ENCODE peak calls at places on chromosome 4, in nine cellular contexts. W is HCT116, Z is NB4, U is body of pancreas, B is psoas muscle, X is AG04450, M is aorta, E is adipocyte, I is mesendoderm. K is an unnamed sample.

GRCh38 chr4:125365731-125366130 is 51.0 kb downstream of the FAT4 start:
- DNase-seq in W (no peak), Z (no peak), U (no peak), B (no peak), X (no peak), M (no peak), E (no peak), I (no peak), K (no peak)

GRCh38 chr4:116346750-116347149 is 738.6 kb downstream of the TRAM1L1 start:
- DNase-seq in W (no peak), Z (no peak), U (no peak), B (no peak), X (no peak), M (no peak), E (no peak), I (no peak), K (no peak)

GRCh38 chr4:38867478-38868054 is at the start of gene FAM114A1:
- DNase-seq in W (no peak), Z (peak), U (peak), B (peak), X (no peak), M (peak), E (peak), I (peak), K (no peak)

GRCh38 chr4:102625232-102625930 is 124.2 kb downstream of the NFKB1 start:
- DNase-seq in W (no peak), Z (peak), U (no peak), B (peak), X (no peak), M (peak), E (peak), I (peak), K (peak)

GRCh38 chr4:141636771-141637460 is 533 bp downstream of the IL15 start:
- DNase-seq in W (peak), Z (no peak), U (peak), B (peak), X (no peak), M (peak), E (peak), I (peak), K (no peak)

GRCh38 chr4:124686279-124686678 is 26.3 kb downstream of the ANKRD50 start:
- DNase-seq in W (no peak), Z (no peak), U (no peak), B (no peak), X (no peak), M (peak), E (no peak), I (peak), K (no peak)

GRCh38 chr4:70892086-70892769 is 9.9 kb upstream of the MOB1B start:
- DNase-seq in W (no peak), Z (peak), U (no peak), B (peak), X (no peak), M (peak), E (no peak), I (no peak), K (no peak)

GRCh38 chr4:16294455-16294854 is 68.2 kb upstream of the TAPT1 start:
- DNase-seq in W (no peak), Z (no peak), U (no peak), B (no peak), X (no peak), M (no peak), E (peak), I (no peak), K (no peak)

GRCh38 chr4:112956458-112956857 is 93.0 kb upstream of the ANK2 start:
- DNase-seq in W (no peak), Z (no peak), U (no peak), B (no peak), X (no peak), M (no peak), E (no peak), I (no peak), K (no peak)

GRCh38 chr4:112748352-112748900 is 111.5 kb downstream of the LARP7 start:
- DNase-seq in W (no peak), Z (no peak), U (no peak), B (no peak), X (no peak), M (no peak), E (no peak), I (peak), K (no peak)

GRCh38 chr4:73589887-73590801 is 30.1 kb downstream of the RASSF6 start:
- DNase-seq in W (no peak), Z (no peak), U (peak), B (no peak), X (no peak), M (no peak), E (peak), I (peak), K (no peak)

GRCh38 chr4:26878729-26879415 is 18.2 kb downstream of the STIM2 start:
- DNase-seq in W (no peak), Z (peak), U (no peak), B (no peak), X (no peak), M (no peak), E (peak), I (no peak), K (no peak)

GRCh38 chr4:26874110-26874509 is 13.5 kb downstream of the STIM2 start:
- DNase-seq in W (no peak), Z (no peak), U (no peak), B (no peak), X (no peak), M (no peak), E (no peak), I (no peak), K (no peak)

GRCh38 chr4:26879805-26880204 is 19.2 kb downstream of the STIM2 start:
- DNase-seq in W (no peak), Z (no peak), U (no peak), B (no peak), X (no peak), M (no peak), E (no peak), I (no peak), K (no peak)

GRCh38 chr4:26877417-26877816 is 16.8 kb downstream of the STIM2 start:
- DNase-seq in W (no peak), Z (no peak), U (no peak), B (no peak), X (no peak), M (no peak), E (no peak), I (no peak), K (no peak)

DNA sequence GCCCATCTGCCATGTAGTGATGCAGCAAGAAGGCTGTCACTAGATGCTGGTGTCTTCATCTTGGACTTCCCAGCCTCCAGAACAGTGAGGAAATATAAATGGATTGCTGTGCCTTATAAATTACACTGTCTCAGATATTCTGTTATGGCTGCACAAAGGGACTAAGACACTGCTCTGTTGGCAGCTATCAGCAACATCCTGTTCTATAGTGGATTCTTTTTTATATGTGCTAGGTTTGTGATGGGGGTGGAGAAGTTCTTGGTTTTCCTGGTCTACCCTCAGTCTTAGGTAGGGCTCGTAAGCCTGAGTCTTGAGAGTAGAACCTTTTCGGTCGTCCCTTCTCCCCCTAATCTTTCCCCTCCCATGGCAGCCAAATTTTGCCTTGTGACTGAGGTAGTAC is 17.3 kb downstream of the STIM2 start:
- DNase-seq in W (no peak), Z (no peak), U (no peak), B (no peak), X (no peak), M (no peak), E (no peak), I (no peak), K (no peak)
- H3K4me3 ChIP-seq in W (no peak), Z (no peak), U (no peak), B (no peak), X (no peak), M (no peak), E (no peak), I (no peak), K (no peak)

GRCh38 chr4:184895012-184895795 is 69.4 kb upstream of the ACSL1 start:
- DNase-seq in W (no peak), Z (peak), U (no peak), B (no peak), X (no peak), M (no peak), E (no peak), I (no peak), K (no peak)
- H3K4me3 ChIP-seq in W (no peak), Z (no peak), U (no peak), B (no peak), X (no peak), M (no peak), E (peak), I (no peak), K (no peak)

GRCh38 chr4:2262944-2263250 is 988 bp upstream of the MXD4 start:
- DNase-seq in W (no peak), Z (no peak), U (no peak), B (no peak), X (no peak), M (no peak), E (no peak), I (no peak), K (no peak)
- H3K4me3 ChIP-seq in W (peak), Z (peak), U (peak), B (peak), X (peak), M (peak), E (peak), I (no peak), K (peak)

DNA sequence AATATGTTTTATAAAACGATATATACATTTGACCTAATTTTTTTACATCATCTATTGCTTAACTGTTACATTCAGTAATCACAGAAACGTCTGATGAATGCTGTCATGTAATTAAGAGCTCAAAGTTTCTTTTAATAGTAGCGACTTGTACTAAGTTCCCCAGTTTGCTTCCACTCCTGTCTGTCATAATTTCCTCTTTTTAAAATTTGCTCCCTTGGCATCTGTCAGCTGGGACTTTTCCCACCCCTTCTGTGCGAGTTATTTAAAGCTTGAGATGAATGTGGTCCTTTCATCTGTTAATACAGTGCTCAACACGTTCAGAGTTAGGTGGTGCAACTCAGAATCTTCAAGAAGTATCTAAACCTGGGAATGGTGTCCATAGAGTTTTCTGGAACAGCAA is 1.2 kb downstream of the RAP1GDS1 start:
- DNase-seq in W (no peak), Z (peak), U (peak), B (no peak), X (no peak), M (no peak), E (peak), I (no peak), K (no peak)
- H3K4me3 ChIP-seq in W (peak), Z (peak), U (peak), B (peak), X (peak), M (no peak), E (peak), I (no peak), K (peak)

GRCh38 chr4:75714681-75715080 is 9.7 kb upstream of the USO1 start:
- DNase-seq in W (no peak), Z (no peak), U (no peak), B (no peak), X (no peak), M (no peak), E (peak), I (no peak), K (no peak)
- H3K4me3 ChIP-seq in W (no peak), Z (no peak), U (no peak), B (no peak), X (no peak), M (peak), E (peak), I (no peak), K (no peak)

DNA sequence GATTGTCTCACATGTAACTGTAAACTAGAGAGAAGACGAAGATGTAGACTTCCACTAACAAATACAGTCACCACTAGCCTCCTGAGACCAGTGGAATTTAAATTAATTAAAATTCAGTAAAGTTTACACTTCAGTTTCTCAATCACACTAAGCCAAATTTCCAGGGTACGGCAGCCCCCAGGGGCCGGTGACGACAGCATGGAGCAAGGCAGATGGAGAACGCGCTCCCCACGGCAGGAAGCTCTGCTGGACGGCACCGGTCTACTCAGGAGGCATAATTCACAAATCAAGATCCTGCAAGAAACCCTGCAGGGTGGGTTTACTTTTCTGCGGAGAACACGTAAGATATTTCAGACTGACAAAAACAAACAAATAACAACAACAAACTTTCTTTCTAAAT is 80.7 kb downstream of the FAT1 start:
- DNase-seq in W (no peak), Z (peak), U (no peak), B (no peak), X (no peak), M (no peak), E (no peak), I (no peak), K (no peak)
- H3K4me3 ChIP-seq in W (no peak), Z (no peak), U (no peak), B (no peak), X (no peak), M (no peak), E (no peak), I (no peak), K (no peak)

GRCh38 chr4:30718889-30719252 is 1.3 kb upstream of the PCDH7 start:
- DNase-seq in W (no peak), Z (no peak), U (no peak), B (no peak), X (no peak), M (peak), E (peak), I (peak), K (no peak)

GRCh38 chr4:30720656-30721352 is 635 bp downstream of the PCDH7 start:
- DNase-seq in W (no peak), Z (no peak), U (peak), B (peak), X (no peak), M (peak), E (peak), I (peak), K (no peak)

GRCh38 chr4:30720021-30720655 is at the start of gene PCDH7:
- DNase-seq in W (no peak), Z (peak), U (no peak), B (no peak), X (no peak), M (no peak), E (peak), I (peak), K (no peak)

GRCh38 chr4:30718021-30718888 is 1.9 kb upstream of the PCDH7 start:
- DNase-seq in W (no peak), Z (no peak), U (no peak), B (peak), X (no peak), M (peak), E (peak), I (peak), K (no peak)

GRCh38 chr4:30719363-30720020 is 677 bp upstream of the PCDH7 start:
- DNase-seq in W (no peak), Z (peak), U (peak), B (peak), X (no peak), M (peak), E (peak), I (peak), K (no peak)
- H3K4me3 ChIP-seq in W (no peak), Z (no peak), U (no peak), B (peak), X (peak), M (peak), E (peak), I (peak), K (no peak)

GRCh38 chr4:158170691-158171455 is 2.0 kb downstream of the GASK1B start:
- DNase-seq in W (no peak), Z (no peak), U (peak), B (peak), X (no peak), M (peak), E (no peak), I (peak), K (no peak)

GRCh38 chr4:158171456-158171790 is 1.4 kb downstream of the GASK1B start:
- DNase-seq in W (no peak), Z (no peak), U (no peak), B (no peak), X (no peak), M (no peak), E (no peak), I (no peak), K (no peak)

GRCh38 chr4:158168606-158169005 is 4.2 kb downstream of the GASK1B start:
- DNase-seq in W (no peak), Z (no peak), U (no peak), B (no peak), X (no peak), M (no peak), E (no peak), I (no peak), K (no peak)

GRCh38 chr4:158169931-158170690 is 2.7 kb downstream of the GASK1B start:
- DNase-seq in W (no peak), Z (no peak), U (no peak), B (no peak), X (no peak), M (no peak), E (no peak), I (no peak), K (no peak)

GRCh38 chr4:158169516-158169915 is 3.3 kb downstream of the GASK1B start:
- DNase-seq in W (no peak), Z (no peak), U (no peak), B (no peak), X (no peak), M (no peak), E (no peak), I (no peak), K (no peak)
- H3K4me3 ChIP-seq in W (no peak), Z (no peak), U (no peak), B (peak), X (peak), M (peak), E (peak), I (no peak), K (no peak)

GRCh38 chr4:140344111-140344510 is 29.3 kb upstream of the SCOC start:
- DNase-seq in W (no peak), Z (no peak), U (peak), B (no peak), X (no peak), M (no peak), E (peak), I (no peak), K (no peak)
- H3K4me3 ChIP-seq in W (no peak), Z (no peak), U (no peak), B (no peak), X (no peak), M (no peak), E (no peak), I (no peak), K (no peak)

GRCh38 chr4:23241408-23241807 is 548.7 kb downstream of the GBA3 start:
- DNase-seq in W (no peak), Z (no peak), U (no peak), B (no peak), X (no peak), M (no peak), E (no peak), I (no peak), K (no peak)
- H3K4me3 ChIP-seq in W (no peak), Z (no peak), U (no peak), B (no peak), X (no peak), M (no peak), E (no peak), I (no peak), K (no peak)